ENCODE peak calls at places on chromosomes 2 and 18, in seven cellular contexts. One of them, this sample, is unnamed.

GRCh38 chr2:24676493-24676892 is 116.7 kb downstream of the PTRHD1 start:
- DNase-seq in astrocyte: no peak
- DNase-seq in A549: no peak
- DNase-seq in tibial artery: no peak
- DNase-seq in choroid plexus epithelial cell: no peak
- DNase-seq in breast epithelium: no peak
- DNase-seq in HL-60: no peak
- DNase-seq in this sample: no peak

GRCh38 chr18:5073026-5073944 is 123.8 kb downstream of the AKAIN1 start:
- DNase-seq in astrocyte: peak; percentile 8
- DNase-seq in A549: peak; percentile 43
- DNase-seq in tibial artery: no peak
- DNase-seq in choroid plexus epithelial cell: peak; percentile 44
- DNase-seq in breast epithelium: no peak
- DNase-seq in HL-60: peak; percentile 44
- DNase-seq in this sample: no peak

GRCh38 chr2:230067990-230068657 is 600 bp downstream of the SLC16A14 start:
- DNase-seq in astrocyte: peak; percentile 22
- DNase-seq in A549: peak; percentile 51
- DNase-seq in tibial artery: peak; percentile 23
- DNase-seq in choroid plexus epithelial cell: peak; percentile 23
- DNase-seq in breast epithelium: no peak
- DNase-seq in HL-60: peak; percentile 73
- DNase-seq in this sample: no peak

GRCh38 chr2:118202707-118203303 is 114.5 kb downstream of the INSIG2 start:
- DNase-seq in astrocyte: peak; percentile 18
- DNase-seq in A549: peak; percentile 54
- DNase-seq in tibial artery: peak; percentile 31
- DNase-seq in choroid plexus epithelial cell: peak; percentile 74
- DNase-seq in breast epithelium: no peak
- DNase-seq in HL-60: peak; percentile 41
- DNase-seq in this sample: no peak

GRCh38 chr18:69845588-69846506 is 101.8 kb downstream of the CD226 start:
- DNase-seq in astrocyte: peak; percentile 6
- DNase-seq in A549: peak; percentile 22
- DNase-seq in tibial artery: no peak
- DNase-seq in choroid plexus epithelial cell: no peak
- DNase-seq in breast epithelium: no peak
- DNase-seq in HL-60: no peak
- DNase-seq in this sample: no peak

GRCh38 chr2:158723921-158724802 is 71.0 kb upstream of the DAPL1 start:
- DNase-seq in astrocyte: no peak
- DNase-seq in A549: peak; percentile 84
- DNase-seq in tibial artery: no peak
- DNase-seq in choroid plexus epithelial cell: no peak
- DNase-seq in breast epithelium: peak; percentile 78
- DNase-seq in HL-60: no peak
- DNase-seq in this sample: no peak

GRCh38 chr2:30230855-30231725 is at the start of gene LBH:
- DNase-seq in astrocyte: peak; percentile 67
- DNase-seq in A549: peak; percentile 88
- DNase-seq in tibial artery: peak; percentile 84
- DNase-seq in choroid plexus epithelial cell: peak; percentile 82
- DNase-seq in breast epithelium: peak; percentile 70
- DNase-seq in HL-60: no peak
- DNase-seq in this sample: peak; percentile 51

GRCh38 chr2:37000273-37000780 is 34.0 kb upstream of the STRN start:
- DNase-seq in astrocyte: peak; percentile 22
- DNase-seq in A549: peak; percentile 22
- DNase-seq in tibial artery: no peak
- DNase-seq in choroid plexus epithelial cell: peak; percentile 17
- DNase-seq in breast epithelium: no peak
- DNase-seq in HL-60: no peak
- DNase-seq in this sample: no peak

GRCh38 chr2:223880779-223881178 is 43.4 kb upstream of the AP1S3 start:
- DNase-seq in astrocyte: no peak
- DNase-seq in A549: no peak
- DNase-seq in tibial artery: no peak
- DNase-seq in choroid plexus epithelial cell: no peak
- DNase-seq in breast epithelium: no peak
- DNase-seq in HL-60: no peak
- DNase-seq in this sample: no peak

GRCh38 chr2:235573331-235574221 is 79.7 kb downstream of the AGAP1 start:
- DNase-seq in astrocyte: no peak
- DNase-seq in A549: no peak
- DNase-seq in tibial artery: no peak
- DNase-seq in choroid plexus epithelial cell: no peak
- DNase-seq in breast epithelium: no peak
- DNase-seq in HL-60: no peak
- DNase-seq in this sample: no peak

GRCh38 chr18:34909637-34910364 is 131.4 kb upstream of the MAPRE2 start:
- DNase-seq in astrocyte: peak; percentile 85
- DNase-seq in A549: no peak
- DNase-seq in tibial artery: no peak
- DNase-seq in choroid plexus epithelial cell: peak; percentile 92
- DNase-seq in breast epithelium: no peak
- DNase-seq in HL-60: no peak
- DNase-seq in this sample: peak; percentile 73

GRCh38 chr2:109721117-109721504 is 73.0 kb upstream of the RGPD5 start:
- DNase-seq in astrocyte: no peak
- DNase-seq in A549: no peak
- DNase-seq in tibial artery: no peak
- DNase-seq in choroid plexus epithelial cell: no peak
- DNase-seq in breast epithelium: peak; percentile 44
- DNase-seq in HL-60: no peak
- DNase-seq in this sample: no peak

GRCh38 chr2:230715201-230715600 is 2.6 kb downstream of the CAB39 start:
- DNase-seq in astrocyte: peak; percentile 35
- DNase-seq in A549: no peak
- DNase-seq in tibial artery: no peak
- DNase-seq in choroid plexus epithelial cell: peak; percentile 70
- DNase-seq in breast epithelium: no peak
- DNase-seq in HL-60: peak; percentile 25
- DNase-seq in this sample: no peak

GRCh38 chr2:120360307-120360855 is 14.4 kb downstream of the INHBB start:
- DNase-seq in astrocyte: peak; percentile 63
- DNase-seq in A549: no peak
- DNase-seq in tibial artery: no peak
- DNase-seq in choroid plexus epithelial cell: peak; percentile 47
- DNase-seq in breast epithelium: no peak
- DNase-seq in HL-60: no peak
- DNase-seq in this sample: no peak

GRCh38 chr2:60152226-60152833 is 401.1 kb downstream of the BCL11A start:
- DNase-seq in astrocyte: no peak
- DNase-seq in A549: peak; percentile 49
- DNase-seq in tibial artery: no peak
- DNase-seq in choroid plexus epithelial cell: peak; percentile 50
- DNase-seq in breast epithelium: no peak
- DNase-seq in HL-60: peak; percentile 39
- DNase-seq in this sample: no peak

GRCh38 chr2:313991-314390 is 26.1 kb upstream of the ALKAL2 start:
- DNase-seq in astrocyte: no peak
- DNase-seq in A549: no peak
- DNase-seq in tibial artery: no peak
- DNase-seq in choroid plexus epithelial cell: no peak
- DNase-seq in breast epithelium: no peak
- DNase-seq in HL-60: no peak
- DNase-seq in this sample: no peak

GRCh38 chr2:118097657-118098056 is 9.4 kb downstream of the INSIG2 start:
- DNase-seq in astrocyte: no peak
- DNase-seq in A549: no peak
- DNase-seq in tibial artery: no peak
- DNase-seq in choroid plexus epithelial cell: peak; percentile 67
- DNase-seq in breast epithelium: no peak
- DNase-seq in HL-60: peak; percentile 68
- DNase-seq in this sample: peak; percentile 59

GRCh38 chr2:47211497-47212011 is 56.4 kb upstream of the STPG4 start:
- DNase-seq in astrocyte: no peak
- DNase-seq in A549: no peak
- DNase-seq in tibial artery: no peak
- DNase-seq in choroid plexus epithelial cell: no peak
- DNase-seq in breast epithelium: no peak
- DNase-seq in HL-60: no peak
- DNase-seq in this sample: no peak

GRCh38 chr2:47307066-47307465 is 95.9 kb upstream of the MSH2 start:
- DNase-seq in astrocyte: no peak
- DNase-seq in A549: no peak
- DNase-seq in tibial artery: no peak
- DNase-seq in choroid plexus epithelial cell: peak; percentile 55
- DNase-seq in breast epithelium: no peak
- DNase-seq in HL-60: no peak
- DNase-seq in this sample: no peak

GRCh38 chr2:237859533-237860272 is at the start of gene RAMP1:
- DNase-seq in astrocyte: no peak
- DNase-seq in A549: no peak
- DNase-seq in tibial artery: no peak
- DNase-seq in choroid plexus epithelial cell: no peak
- DNase-seq in breast epithelium: no peak
- DNase-seq in HL-60: peak; percentile 14
- DNase-seq in this sample: no peak

GRCh38 chr2:98333922-98334321 is 12.3 kb upstream of the CNGA3 start:
- DNase-seq in astrocyte: peak; percentile 14
- DNase-seq in A549: no peak
- DNase-seq in tibial artery: no peak
- DNase-seq in choroid plexus epithelial cell: peak; percentile 2
- DNase-seq in breast epithelium: no peak
- DNase-seq in HL-60: no peak
- DNase-seq in this sample: no peak

GRCh38 chr2:138066139-138066806 is 102.0 kb downstream of the HNMT start:
- DNase-seq in astrocyte: no peak
- DNase-seq in A549: no peak
- DNase-seq in tibial artery: no peak
- DNase-seq in choroid plexus epithelial cell: no peak
- DNase-seq in breast epithelium: no peak
- DNase-seq in HL-60: no peak
- DNase-seq in this sample: no peak

GRCh38 chr2:152132321-152132720 is 33.5 kb upstream of the CACNB4 start:
- DNase-seq in astrocyte: peak; percentile 10
- DNase-seq in A549: no peak
- DNase-seq in tibial artery: no peak
- DNase-seq in choroid plexus epithelial cell: peak; percentile 41
- DNase-seq in breast epithelium: no peak
- DNase-seq in HL-60: no peak
- DNase-seq in this sample: no peak

GRCh38 chr2:201452058-201452736 is 657 bp downstream of the STRADB start:
- DNase-seq in astrocyte: no peak
- DNase-seq in A549: no peak
- DNase-seq in tibial artery: no peak
- DNase-seq in choroid plexus epithelial cell: peak; percentile 30
- DNase-seq in breast epithelium: no peak
- DNase-seq in HL-60: no peak
- DNase-seq in this sample: no peak

GRCh38 chr2:219022616-219023015 is 18.7 kb downstream of the CFAP65 start:
- DNase-seq in astrocyte: no peak
- DNase-seq in A549: no peak
- DNase-seq in tibial artery: no peak
- DNase-seq in choroid plexus epithelial cell: no peak
- DNase-seq in breast epithelium: no peak
- DNase-seq in HL-60: no peak
- DNase-seq in this sample: no peak

GRCh38 chr2:63058149-63058741 is 7.6 kb downstream of the OTX1 start:
- DNase-seq in astrocyte: peak; percentile 14
- DNase-seq in A549: no peak
- DNase-seq in tibial artery: no peak
- DNase-seq in choroid plexus epithelial cell: no peak
- DNase-seq in breast epithelium: no peak
- DNase-seq in HL-60: no peak
- DNase-seq in this sample: no peak
- H3K4me3 ChIP-seq in astrocyte: no peak overlapping the region
- H3K4me3 ChIP-seq in A549: no peak overlapping the region
- H3K4me3 ChIP-seq in tibial artery: peak overlapping the region; percentile 11
- H3K4me3 ChIP-seq in choroid plexus epithelial cell: no peak overlapping the region
- H3K4me3 ChIP-seq in breast epithelium: no peak overlapping the region
- H3K4me3 ChIP-seq in HL-60: no peak overlapping the region
- H3K4me3 ChIP-seq in this sample: no peak overlapping the region

GRCh38 chr2:216171043-216171442 is 61.9 kb downstream of the XRCC5 start:
- DNase-seq in astrocyte: no peak
- DNase-seq in A549: no peak
- DNase-seq in tibial artery: no peak
- DNase-seq in choroid plexus epithelial cell: no peak
- DNase-seq in breast epithelium: no peak
- DNase-seq in HL-60: no peak
- DNase-seq in this sample: no peak
- H3K4me3 ChIP-seq in astrocyte: no peak overlapping the region
- H3K4me3 ChIP-seq in A549: no peak overlapping the region
- H3K4me3 ChIP-seq in tibial artery: no peak overlapping the region
- H3K4me3 ChIP-seq in choroid plexus epithelial cell: no peak overlapping the region
- H3K4me3 ChIP-seq in breast epithelium: no peak overlapping the region
- H3K4me3 ChIP-seq in HL-60: no peak overlapping the region
- H3K4me3 ChIP-seq in this sample: no peak overlapping the region

DNA sequence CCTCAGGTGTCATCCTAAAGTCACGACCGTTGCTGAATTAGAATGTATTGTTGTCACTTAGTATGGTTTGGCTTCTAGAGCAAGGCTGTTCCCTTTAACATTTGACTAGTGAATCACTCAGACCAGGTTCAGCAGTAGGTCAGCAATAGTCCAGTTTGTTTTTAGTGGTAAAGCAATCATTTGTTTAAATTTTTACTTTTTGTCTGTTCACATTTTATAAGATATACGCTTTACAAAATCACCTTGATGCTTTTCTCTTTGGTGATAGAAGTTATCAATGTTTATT is 1.2 kb downstream of the BABAM2 start:
- DNase-seq in astrocyte: peak; percentile 55
- DNase-seq in A549: peak; percentile 27
- DNase-seq in tibial artery: no peak
- DNase-seq in choroid plexus epithelial cell: peak; percentile 66
- DNase-seq in breast epithelium: no peak
- DNase-seq in HL-60: no peak
- DNase-seq in this sample: no peak
- H3K4me3 ChIP-seq in astrocyte: no peak overlapping the region
- H3K4me3 ChIP-seq in A549: peak overlapping the region; percentile 85
- H3K4me3 ChIP-seq in tibial artery: no peak overlapping the region
- H3K4me3 ChIP-seq in choroid plexus epithelial cell: no peak overlapping the region
- H3K4me3 ChIP-seq in breast epithelium: no peak overlapping the region
- H3K4me3 ChIP-seq in HL-60: no peak overlapping the region
- H3K4me3 ChIP-seq in this sample: no peak overlapping the region

DNA sequence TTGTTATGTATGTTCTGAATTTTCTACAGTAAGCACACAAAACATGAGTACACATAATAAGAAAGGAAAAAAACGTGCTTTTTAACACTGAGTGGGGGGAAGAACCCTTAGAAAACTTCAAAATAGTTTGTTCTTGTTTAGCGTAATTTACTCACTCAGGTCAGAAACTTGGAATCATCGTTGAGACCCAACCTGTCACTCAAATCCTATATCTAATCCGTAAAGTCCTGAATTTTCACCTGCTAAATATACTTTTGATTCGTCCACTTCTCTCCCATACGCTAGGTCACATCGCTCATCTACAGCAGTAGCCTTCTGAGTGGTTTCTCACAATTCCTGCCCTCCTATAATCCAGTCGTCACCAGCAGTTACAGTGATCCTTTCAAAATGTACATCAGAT is 767 bp downstream of the TPRKB start:
- DNase-seq in astrocyte: no peak
- DNase-seq in A549: no peak
- DNase-seq in tibial artery: no peak
- DNase-seq in choroid plexus epithelial cell: no peak
- DNase-seq in breast epithelium: no peak
- DNase-seq in HL-60: no peak
- DNase-seq in this sample: no peak
- H3K4me3 ChIP-seq in astrocyte: peak overlapping the region; percentile 94
- H3K4me3 ChIP-seq in A549: peak overlapping the region; percentile 65
- H3K4me3 ChIP-seq in tibial artery: peak overlapping the region; percentile 86
- H3K4me3 ChIP-seq in choroid plexus epithelial cell: peak overlapping the region; percentile 73
- H3K4me3 ChIP-seq in breast epithelium: peak overlapping the region; percentile 77
- H3K4me3 ChIP-seq in HL-60: peak overlapping the region; percentile 76
- H3K4me3 ChIP-seq in this sample: peak overlapping the region; percentile 83